ENCODE peak calls at places on chromosome 6, in six cellular contexts. One of them, this sample, is unnamed.

GRCh38 chr6:14734416-14735340 is 511.2 kb upstream of the JARID2 start:
- DNase-seq in posterior vena cava: no peak
- DNase-seq in D721Med: no peak
- DNase-seq in GM12891: no peak
- DNase-seq in Caki2: peak; percentile 20
- DNase-seq in neural crest cell: no peak
- DNase-seq in this sample: no peak

GRCh38 chr6:117481278-117481925 is 1.1 kb upstream of the DCBLD1 start:
- DNase-seq in posterior vena cava: peak; percentile 81
- DNase-seq in D721Med: no peak
- DNase-seq in Caki2: no peak
- DNase-seq in GM12891: no peak
- DNase-seq in neural crest cell: no peak
- DNase-seq in this sample: no peak

GRCh38 chr6:85551264-85551663 is 42.4 kb downstream of the SNX14 start:
- DNase-seq in Caki2: peak; percentile 38
- DNase-seq in D721Med: no peak
- DNase-seq in posterior vena cava: no peak
- DNase-seq in neural crest cell: no peak
- DNase-seq in GM12891: no peak
- DNase-seq in this sample: no peak

GRCh38 chr6:64479134-64479533 is 843.5 kb downstream of the PHF3 start:
- DNase-seq in GM12891: no peak
- DNase-seq in Caki2: no peak
- DNase-seq in neural crest cell: no peak
- DNase-seq in posterior vena cava: no peak
- DNase-seq in D721Med: no peak
- DNase-seq in this sample: no peak

GRCh38 chr6:105204331-105204730 is 24.5 kb upstream of the POPDC3 start:
- DNase-seq in neural crest cell: no peak
- DNase-seq in D721Med: no peak
- DNase-seq in posterior vena cava: no peak
- DNase-seq in Caki2: peak; percentile 94
- DNase-seq in GM12891: no peak
- DNase-seq in this sample: no peak

GRCh38 chr6:106591111-106591825 is 38.0 kb downstream of the RTN4IP1 start:
- DNase-seq in GM12891: no peak
- DNase-seq in D721Med: no peak
- DNase-seq in posterior vena cava: no peak
- DNase-seq in neural crest cell: no peak
- DNase-seq in Caki2: peak; percentile 61
- DNase-seq in this sample: peak; percentile 84

GRCh38 chr6:85669735-85670194 is 27.1 kb upstream of the SYNCRIP start:
- DNase-seq in neural crest cell: no peak
- DNase-seq in GM12891: peak; percentile 33
- DNase-seq in posterior vena cava: no peak
- DNase-seq in Caki2: no peak
- DNase-seq in D721Med: no peak
- DNase-seq in this sample: no peak

GRCh38 chr6:33689148-33689494 is 22.4 kb downstream of the UQCC2 start:
- DNase-seq in posterior vena cava: no peak
- DNase-seq in GM12891: no peak
- DNase-seq in D721Med: no peak
- DNase-seq in Caki2: no peak
- DNase-seq in neural crest cell: no peak
- DNase-seq in this sample: no peak

GRCh38 chr6:46290916-46291633 is 120.3 kb upstream of the ENPP5 start:
- DNase-seq in D721Med: no peak
- DNase-seq in Caki2: no peak
- DNase-seq in posterior vena cava: no peak
- DNase-seq in GM12891: no peak
- DNase-seq in neural crest cell: no peak
- DNase-seq in this sample: no peak

GRCh38 chr6:149052350-149053106 is 265.0 kb upstream of the TAB2 start:
- DNase-seq in D721Med: no peak
- DNase-seq in GM12891: no peak
- DNase-seq in posterior vena cava: no peak
- DNase-seq in Caki2: no peak
- DNase-seq in neural crest cell: no peak
- DNase-seq in this sample: no peak

GRCh38 chr6:102679844-102680243 is 1286.3 kb downstream of the GRIK2 start:
- DNase-seq in Caki2: no peak
- DNase-seq in neural crest cell: no peak
- DNase-seq in D721Med: no peak
- DNase-seq in GM12891: no peak
- DNase-seq in posterior vena cava: no peak
- DNase-seq in this sample: no peak

GRCh38 chr6:168314948-168315347 is 4.6 kb downstream of the DACT2 start:
- DNase-seq in D721Med: no peak
- DNase-seq in GM12891: no peak
- DNase-seq in neural crest cell: no peak
- DNase-seq in Caki2: no peak
- DNase-seq in posterior vena cava: no peak
- DNase-seq in this sample: peak; percentile 28

GRCh38 chr6:41049548-41049947 is 3.5 kb upstream of the APOBEC2 start:
- DNase-seq in GM12891: no peak
- DNase-seq in neural crest cell: no peak
- DNase-seq in posterior vena cava: no peak
- DNase-seq in D721Med: no peak
- DNase-seq in Caki2: no peak
- DNase-seq in this sample: no peak

GRCh38 chr6:95117236-95117635 is 460.1 kb upstream of the MANEA start:
- DNase-seq in GM12891: no peak
- DNase-seq in D721Med: no peak
- DNase-seq in posterior vena cava: no peak
- DNase-seq in Caki2: no peak
- DNase-seq in neural crest cell: no peak
- DNase-seq in this sample: no peak

GRCh38 chr6:136761227-136761922 is 30.9 kb downstream of the MAP3K5 start:
- DNase-seq in neural crest cell: no peak
- DNase-seq in GM12891: no peak
- DNase-seq in Caki2: no peak
- DNase-seq in posterior vena cava: no peak
- DNase-seq in D721Med: no peak
- DNase-seq in this sample: no peak

GRCh38 chr6:130381459-130382380 is 15.9 kb downstream of the TMEM200A start:
- DNase-seq in D721Med: no peak
- DNase-seq in GM12891: no peak
- DNase-seq in posterior vena cava: no peak
- DNase-seq in neural crest cell: no peak
- DNase-seq in Caki2: no peak
- DNase-seq in this sample: no peak

GRCh38 chr6:160679402-160679769 is 15.3 kb upstream of the LPA start:
- DNase-seq in Caki2: no peak
- DNase-seq in D721Med: no peak
- DNase-seq in neural crest cell: peak; percentile 62
- DNase-seq in posterior vena cava: no peak
- DNase-seq in GM12891: no peak
- DNase-seq in this sample: no peak

GRCh38 chr6:71091946-71092345 is 135.1 kb upstream of the B3GAT2 start:
- DNase-seq in GM12891: no peak
- DNase-seq in D721Med: no peak
- DNase-seq in posterior vena cava: no peak
- DNase-seq in neural crest cell: no peak
- DNase-seq in Caki2: no peak
- DNase-seq in this sample: peak; percentile 45

GRCh38 chr6:67544851-67545452 is 1090.1 kb upstream of the ADGRB3 start:
- DNase-seq in GM12891: no peak
- DNase-seq in posterior vena cava: no peak
- DNase-seq in D721Med: no peak
- DNase-seq in neural crest cell: no peak
- DNase-seq in Caki2: peak; percentile 13
- DNase-seq in this sample: no peak

GRCh38 chr6:89204096-89204495 is 13.1 kb downstream of the GABRR1 start:
- DNase-seq in GM12891: no peak
- DNase-seq in D721Med: no peak
- DNase-seq in Caki2: no peak
- DNase-seq in posterior vena cava: no peak
- DNase-seq in neural crest cell: no peak
- DNase-seq in this sample: no peak

GRCh38 chr6:3738381-3739131 is 13.0 kb downstream of the PXDC1 start:
- DNase-seq in Caki2: no peak
- DNase-seq in D721Med: no peak
- DNase-seq in neural crest cell: no peak
- DNase-seq in posterior vena cava: no peak
- DNase-seq in GM12891: no peak
- DNase-seq in this sample: no peak

GRCh38 chr6:87965806-87966205 is 81.8 kb upstream of the SPACA1 start:
- DNase-seq in posterior vena cava: no peak
- DNase-seq in GM12891: no peak
- DNase-seq in neural crest cell: no peak
- DNase-seq in D721Med: no peak
- DNase-seq in Caki2: no peak
- DNase-seq in this sample: no peak

GRCh38 chr6:21539621-21540100 is 53.9 kb upstream of the SOX4 start:
- DNase-seq in Caki2: no peak
- DNase-seq in neural crest cell: no peak
- DNase-seq in GM12891: no peak
- DNase-seq in D721Med: peak; percentile 60
- DNase-seq in posterior vena cava: no peak
- DNase-seq in this sample: no peak

GRCh38 chr6:35810831-35811698 is 5.9 kb downstream of the LHFPL5 start:
- DNase-seq in D721Med: no peak
- DNase-seq in neural crest cell: no peak
- DNase-seq in posterior vena cava: no peak
- DNase-seq in Caki2: peak; percentile 94
- DNase-seq in GM12891: no peak
- DNase-seq in this sample: peak; percentile 83

GRCh38 chr6:148435386-148435785 is 92.7 kb downstream of the SASH1 start:
- DNase-seq in posterior vena cava: no peak
- DNase-seq in Caki2: no peak
- DNase-seq in GM12891: no peak
- DNase-seq in neural crest cell: no peak
- DNase-seq in D721Med: no peak
- DNase-seq in this sample: no peak

GRCh38 chr6:82818727-82819126 is 246.9 kb downstream of the UBE3D start:
- DNase-seq in GM12891: no peak
- DNase-seq in posterior vena cava: no peak
- DNase-seq in neural crest cell: no peak
- DNase-seq in Caki2: peak; percentile 56
- DNase-seq in D721Med: no peak
- DNase-seq in this sample: no peak

GRCh38 chr6:11815231-11815630 is 36.6 kb upstream of the ADTRP start:
- DNase-seq in GM12891: no peak
- DNase-seq in Caki2: peak; percentile 65
- DNase-seq in neural crest cell: no peak
- DNase-seq in posterior vena cava: no peak
- DNase-seq in D721Med: no peak
- DNase-seq in this sample: peak; percentile 65

GRCh38 chr6:5851261-5851757 is 155.4 kb downstream of the NRN1 start:
- DNase-seq in D721Med: no peak
- DNase-seq in GM12891: peak; percentile 76
- DNase-seq in Caki2: peak; percentile 18
- DNase-seq in posterior vena cava: no peak
- DNase-seq in neural crest cell: peak; percentile 72
- DNase-seq in this sample: peak; percentile 55

GRCh38 chr6:118810420-118811027 is 83.4 kb upstream of the ASF1A start:
- DNase-seq in neural crest cell: no peak
- DNase-seq in D721Med: no peak
- DNase-seq in GM12891: no peak
- DNase-seq in Caki2: no peak
- DNase-seq in posterior vena cava: no peak
- DNase-seq in this sample: no peak

GRCh38 chr6:107237992-107238660 is 122.8 kb upstream of the BEND3 start:
- DNase-seq in posterior vena cava: no peak
- DNase-seq in neural crest cell: no peak
- DNase-seq in Caki2: no peak
- DNase-seq in GM12891: no peak
- DNase-seq in D721Med: no peak
- DNase-seq in this sample: no peak

GRCh38 chr6:23244300-23244699 is 674.9 kb downstream of the HDGFL1 start:
- DNase-seq in GM12891: no peak
- DNase-seq in neural crest cell: no peak
- DNase-seq in posterior vena cava: no peak
- DNase-seq in Caki2: peak; percentile 28
- DNase-seq in D721Med: no peak
- DNase-seq in this sample: no peak

GRCh38 chr6:78251930-78252329 is 599.1 kb downstream of the MEI4 start:
- DNase-seq in D721Med: no peak
- DNase-seq in GM12891: no peak
- DNase-seq in neural crest cell: no peak
- DNase-seq in Caki2: no peak
- DNase-seq in posterior vena cava: no peak
- DNase-seq in this sample: no peak

GRCh38 chr6:133774356-133774755 is 114.6 kb upstream of the TCF21 start:
- DNase-seq in GM12891: no peak
- DNase-seq in Caki2: no peak
- DNase-seq in posterior vena cava: no peak
- DNase-seq in D721Med: no peak
- DNase-seq in neural crest cell: no peak
- DNase-seq in this sample: peak; percentile 8

GRCh38 chr6:77290798-77291197 is 172.5 kb downstream of the HTR1B start:
- DNase-seq in D721Med: no peak
- DNase-seq in Caki2: no peak
- DNase-seq in neural crest cell: no peak
- DNase-seq in GM12891: no peak
- DNase-seq in posterior vena cava: no peak
- DNase-seq in this sample: no peak

GRCh38 chr6:72946766-72947165 is 278.5 kb downstream of the KHDC1L start:
- DNase-seq in D721Med: no peak
- DNase-seq in posterior vena cava: no peak
- DNase-seq in Caki2: no peak
- DNase-seq in neural crest cell: no peak
- DNase-seq in GM12891: no peak
- DNase-seq in this sample: no peak